ENCODE peak calls at places on chromosomes 11 and 22, in eight cellular contexts. A, N, V, J, P, I, G and M are unnamed samples.

GRCh38 chr22:27207907-27208306 is 550.5 kb downstream of the MIAT start:
- DNase-seq in N (peak), A (no peak), V (peak), J (peak), P (no peak), G (no peak), I (no peak), M (no peak)

GRCh38 chr11:123062892-123063395 is 1.0 kb upstream of the HSPA8 start:
- DNase-seq in I (no peak), P (peak), N (peak), G (peak), V (peak), J (no peak), A (no peak), M (no peak)

GRCh38 chr11:128532571-128533091 is 54.7 kb downstream of the ETS1 start:
- DNase-seq in I (no peak), P (no peak), A (no peak), V (no peak), N (no peak), J (no peak), G (no peak), M (no peak)

GRCh38 chr11:64999478-64999877 is 2.7 kb upstream of the BATF2 start:
- DNase-seq in N (no peak), G (no peak), P (no peak), V (no peak), A (no peak), I (no peak), J (no peak), M (no peak)

GRCh38 chr11:27621440-27622161 is 78.7 kb downstream of the BDNF start:
- DNase-seq in I (peak), A (no peak), P (no peak), V (peak), J (no peak), N (peak), G (peak), M (no peak)

GRCh38 chr11:15835705-15836411 is 520.5 kb downstream of the SOX6 start:
- DNase-seq in P (no peak), N (no peak), I (no peak), J (no peak), A (no peak), V (no peak), G (no peak), M (no peak)

GRCh38 chr11:96306933-96307747 is 35.9 kb downstream of the MAML2 start:
- DNase-seq in A (peak), P (no peak), I (peak), V (peak), G (peak), N (peak), J (peak), M (peak)

GRCh38 chr11:2917842-2918490 is 11.3 kb downstream of the PHLDA2 start:
- DNase-seq in G (no peak), P (no peak), V (no peak), N (no peak), A (no peak), I (no peak), J (no peak), M (no peak)

GRCh38 chr11:129930306-129930705 is 34.9 kb upstream of the NFRKB start:
- DNase-seq in A (peak), G (no peak), J (no peak), V (peak), P (no peak), I (no peak), N (peak), M (no peak)

GRCh38 chr11:17504330-17505107 is 27.9 kb upstream of the ABCC8 start:
- DNase-seq in A (peak), P (peak), G (peak), J (peak), V (peak), N (peak), I (peak), M (peak)

GRCh38 chr11:363948-364761 is 5.1 kb upstream of the B4GALNT4 start:
- DNase-seq in A (peak), P (peak), G (no peak), I (peak), V (no peak), J (no peak), N (no peak), M (peak)

GRCh38 chr11:64602466-64603070 is 11.5 kb downstream of the SLC22A12 start:
- DNase-seq in A (no peak), N (no peak), J (no peak), G (no peak), I (no peak), V (no peak), P (no peak), M (no peak)

GRCh38 chr11:79179087-79179486 is 261.7 kb downstream of the TENM4 start:
- DNase-seq in A (no peak), P (no peak), N (no peak), J (no peak), V (peak), G (no peak), I (no peak), M (no peak)

GRCh38 chr22:23090079-23090835 is 19.9 kb downstream of the GNAZ start:
- DNase-seq in V (no peak), A (no peak), G (no peak), N (no peak), I (no peak), P (no peak), J (no peak), M (no peak)

GRCh38 chr22:37209140-37209845 is 3.0 kb downstream of the SSTR3 start:
- DNase-seq in A (no peak), N (no peak), G (no peak), V (no peak), I (no peak), J (no peak), P (no peak), M (no peak)

GRCh38 chr11:77647906-77648305 is 10.3 kb upstream of the CLNS1A start:
- DNase-seq in V (no peak), I (no peak), G (peak), J (no peak), A (no peak), N (no peak), P (no peak), M (no peak)

GRCh38 chr11:129453293-129453721 is 77.7 kb downstream of the BARX2 start:
- DNase-seq in G (no peak), I (no peak), N (no peak), V (no peak), A (no peak), P (no peak), J (no peak), M (no peak)

GRCh38 chr11:33868646-33869461 is 23.0 kb downstream of the LMO2 start:
- DNase-seq in J (no peak), I (no peak), G (no peak), V (no peak), P (no peak), N (no peak), A (no peak), M (no peak)

GRCh38 chr11:7544021-7544420 is 30.2 kb downstream of the PPFIBP2 start:
- DNase-seq in J (no peak), N (no peak), A (no peak), G (no peak), V (no peak), I (no peak), P (no peak), M (no peak)

GRCh38 chr22:47045691-47046410 is 283.4 kb downstream of the TBC1D22A start:
- DNase-seq in J (no peak), P (no peak), V (no peak), I (no peak), A (no peak), G (no peak), N (no peak), M (no peak)

GRCh38 chr11:65066315-65066714 is 8.0 kb upstream of the NAALADL1 start:
- DNase-seq in V (no peak), N (no peak), G (no peak), J (no peak), P (no peak), A (no peak), I (no peak), M (no peak)

GRCh38 chr11:61027141-61027840 is 55.8 kb downstream of the CD6 start:
- DNase-seq in A (no peak), V (no peak), P (no peak), G (no peak), N (no peak), I (no peak), J (no peak), M (no peak)

GRCh38 chr11:34855021-34855753 is 61.0 kb downstream of the APIP start:
- DNase-seq in N (no peak), P (no peak), G (no peak), A (no peak), I (no peak), V (no peak), J (no peak), M (no peak)

GRCh38 chr11:126146454-126147192 is 64.8 kb downstream of the RPUSD4 start:
- DNase-seq in N (no peak), G (no peak), V (no peak), J (no peak), I (no peak), A (no peak), P (no peak), M (no peak)

GRCh38 chr11:128890543-128891409 is at the start of gene KCNJ5:
- DNase-seq in N (no peak), P (no peak), J (no peak), G (peak), I (peak), V (no peak), A (peak), M (no peak)

GRCh38 chr11:44943696-44944095 is 7.0 kb downstream of the TP53I11 start:
- DNase-seq in J (no peak), V (no peak), N (no peak), A (no peak), P (no peak), G (no peak), I (no peak), M (no peak)

GRCh38 chr11:134579709-134580634 is 167.9 kb upstream of the B3GAT1 start:
- DNase-seq in N (no peak), G (no peak), A (peak), J (no peak), V (no peak), I (no peak), P (no peak), M (no peak)

GRCh38 chr11:76005746-76006145 is 190.7 kb downstream of the UVRAG start:
- DNase-seq in P (no peak), V (no peak), N (peak), J (no peak), I (no peak), A (peak), G (no peak), M (no peak)

GRCh38 chr11:103618532-103618931 is 417.9 kb upstream of the DDI1 start:
- DNase-seq in N (peak), P (no peak), G (peak), I (peak), A (no peak), V (peak), J (peak), M (no peak)

GRCh38 chr11:2156416-2157182 is 4.4 kb downstream of the INS start:
- DNase-seq in V (peak), N (peak), P (peak), G (peak), A (peak), I (peak), J (peak), M (no peak)

GRCh38 chr22:22171357-22172218 is 73.0 kb upstream of the VPREB1 start:
- DNase-seq in P (peak), G (no peak), I (peak), J (no peak), A (peak), V (no peak), N (peak), M (no peak)

GRCh38 chr11:67248653-67249052 is 17.6 kb upstream of the GRK2 start:
- DNase-seq in V (no peak), G (peak), P (no peak), J (no peak), I (peak), A (peak), N (peak), M (no peak)

GRCh38 chr11:2928605-2929510 is at the start of gene PHLDA2:
- DNase-seq in I (peak), V (peak), J (peak), G (peak), A (peak), N (peak), P (peak), M (no peak)

GRCh38 chr11:129115652-129116585 is 76.2 kb downstream of the ARHGAP32 start:
- DNase-seq in I (peak), N (peak), A (peak), V (peak), J (peak), G (peak), P (no peak), M (no peak)

GRCh38 chr11:47355283-47356128 is 3.0 kb upstream of the MYBPC3 start:
- DNase-seq in P (peak), J (peak), V (peak), A (peak), N (peak), G (peak), I (peak), M (peak)

GRCh38 chr11:76459299-76459698 is 14.5 kb downstream of the EMSY start:
- DNase-seq in N (no peak), I (no peak), J (no peak), V (no peak), G (peak), P (no peak), A (peak), M (no peak)

GRCh38 chr22:47615051-47615450 is 852.6 kb downstream of the TBC1D22A start:
- DNase-seq in G (no peak), J (no peak), I (no peak), V (no peak), N (no peak), A (no peak), P (no peak), M (no peak)

GRCh38 chr11:110251837-110252236 is 44.6 kb downstream of the RDX start:
- DNase-seq in V (peak), J (peak), I (peak), P (no peak), N (peak), G (peak), A (peak), M (peak)

GRCh38 chr11:35210886-35211546 is 72.0 kb downstream of the CD44 start:
- DNase-seq in J (no peak), G (no peak), P (no peak), I (no peak), V (no peak), A (no peak), N (no peak), M (no peak)

DNA sequence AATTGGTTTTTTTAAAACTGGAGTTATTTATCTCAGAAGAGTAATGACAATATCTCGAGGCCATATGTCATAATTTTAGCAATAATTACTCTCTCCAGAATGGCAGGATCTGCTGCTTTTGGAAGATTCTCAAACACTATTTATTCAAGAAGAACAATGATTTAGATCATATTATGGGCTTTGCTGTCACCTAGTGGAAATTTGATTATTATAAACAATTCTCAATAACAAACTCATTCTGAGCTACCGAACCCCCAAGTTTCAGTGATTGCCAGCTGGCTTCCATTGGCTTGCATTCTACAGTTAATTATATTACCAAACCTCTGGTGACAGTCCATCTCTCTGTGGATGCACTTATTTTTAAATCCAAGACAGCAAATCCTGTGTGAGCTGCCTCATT is 27.9 kb upstream of the SLC36A4 start:
- DNase-seq in A (peak), P (peak), V (peak), N (peak), J (peak), G (peak), I (peak), M (no peak)
- TF ChIP-seq CTCF in A (peak), P (no peak), V (peak), N (peak), J (no peak), G (no peak), I (no peak), M (no peak)

GRCh38 chr22:20268350-20269012 is 363 bp upstream of the RTN4R start:
- DNase-seq in N (peak), A (peak), J (no peak), V (peak), P (peak), G (peak), I (peak), M (no peak)

GRCh38 chr22:20272174-20272573 is 4.1 kb upstream of the RTN4R start:
- DNase-seq in G (no peak), N (no peak), I (no peak), V (no peak), J (no peak), A (no peak), P (no peak), M (no peak)

GRCh38 chr22:20272700-20273099 is 4.6 kb upstream of the RTN4R start:
- DNase-seq in I (no peak), P (no peak), A (no peak), J (no peak), G (no peak), V (no peak), N (no peak), M (no peak)

GRCh38 chr22:20273720-20274119 is 5.6 kb upstream of the RTN4R start:
- DNase-seq in V (no peak), I (no peak), A (no peak), N (no peak), G (no peak), P (no peak), J (no peak), M (no peak)

DNA sequence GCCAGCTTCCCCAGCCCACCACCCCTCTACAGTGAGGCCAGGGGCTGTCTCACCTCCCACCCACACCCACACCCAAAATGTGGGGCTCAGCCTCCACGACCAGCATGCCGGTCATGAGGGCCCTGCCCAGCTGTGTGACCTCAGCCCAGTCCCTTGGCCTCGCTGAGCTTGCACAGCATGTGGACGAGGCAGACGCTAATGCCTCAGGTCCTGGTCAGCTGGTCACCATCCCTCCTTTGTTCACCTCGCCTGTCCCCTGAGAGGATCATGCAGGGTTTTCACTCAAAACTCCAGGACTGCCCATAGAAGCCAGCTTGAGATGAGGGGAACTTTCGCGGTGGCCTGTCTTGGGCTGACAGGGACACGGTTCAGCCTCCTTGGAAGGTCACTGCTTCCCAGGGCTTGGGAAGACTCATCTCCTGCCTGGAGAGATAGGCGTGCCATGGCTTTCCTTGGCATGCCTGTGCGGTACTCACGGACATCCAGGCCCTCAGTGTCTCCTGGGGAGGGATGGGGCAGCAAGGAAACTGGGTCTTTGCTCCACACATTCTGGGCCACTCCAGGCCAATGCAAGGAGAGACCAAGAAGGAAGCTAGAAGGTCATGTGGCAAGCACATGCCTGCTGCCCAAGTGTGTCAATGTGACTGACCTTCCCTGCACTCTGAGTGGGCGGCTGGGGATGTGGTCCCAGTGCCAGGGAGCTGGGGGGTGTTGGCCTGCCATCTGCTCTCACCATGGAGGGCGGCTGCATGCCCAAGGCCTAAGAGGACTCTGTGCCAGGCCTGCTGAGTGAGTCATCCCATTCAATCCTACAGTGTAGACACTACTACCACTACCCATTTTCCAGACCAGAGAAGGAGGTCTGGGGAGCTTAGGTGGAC is 3.2 kb upstream of the RTN4R start:
- DNase-seq in A (no peak), P (no peak), I (no peak), J (no peak), G (no peak), V (no peak), N (no peak), M (no peak)
- TF ChIP-seq CTCF in A (no peak), P (no peak), I (no peak), J (no peak), G (no peak), V (no peak), N (no peak), M (no peak)

DNA sequence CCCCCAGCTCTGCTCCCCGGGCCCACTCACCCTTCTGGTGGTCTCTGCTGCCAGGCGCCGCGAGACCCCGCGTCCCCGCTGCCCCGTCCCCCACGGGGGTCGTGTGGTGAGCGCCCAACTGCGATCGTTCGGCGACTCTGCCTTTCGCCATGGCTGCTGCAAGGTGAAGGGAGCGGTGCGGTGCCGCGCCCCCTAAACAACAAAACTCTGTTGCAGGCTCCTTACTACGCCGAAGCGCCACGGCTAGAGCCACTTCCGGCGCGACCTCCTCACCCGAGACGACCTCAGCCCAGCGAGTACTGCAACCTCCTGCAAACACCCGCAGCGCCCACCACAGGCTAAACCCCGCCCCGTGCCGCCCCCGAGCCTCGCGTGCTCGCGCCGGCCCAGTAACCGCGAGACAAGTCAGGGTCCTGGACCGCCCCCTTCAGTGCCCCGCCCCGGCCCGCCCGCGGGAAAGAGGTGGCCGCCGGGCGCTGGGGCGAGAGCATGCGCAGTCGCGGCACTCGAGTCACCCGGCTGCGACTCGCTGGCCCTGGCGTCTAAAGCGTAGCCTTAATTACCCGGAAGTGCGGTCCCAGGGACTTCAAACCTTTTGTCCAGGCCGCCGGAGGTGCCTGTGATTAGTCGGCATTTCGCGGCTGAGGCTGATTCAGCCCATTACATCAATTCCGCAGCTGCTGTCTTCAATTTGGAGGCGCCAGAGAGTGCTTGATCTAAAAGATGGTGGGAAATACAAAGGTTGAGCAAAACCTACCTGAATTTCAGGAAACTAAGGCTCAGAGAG is at the start of gene TMEM41B:
- DNase-seq in A (peak), N (peak), J (peak), V (peak), G (peak), I (peak), P (peak), M (peak)
- TF ChIP-seq CTCF in A (no peak), N (peak), J (peak), V (peak), G (peak), I (peak), P (no peak), M (no peak)

GRCh38 chr11:58059011-58059358 is 28.2 kb downstream of the OR6Q1 start:
- DNase-seq in N (peak), V (peak), A (peak), P (no peak), I (peak), J (peak), G (peak), M (no peak)

GRCh38 chr11:58060535-58060934 is 29.8 kb downstream of the OR6Q1 start:
- DNase-seq in N (no peak), I (no peak), A (no peak), V (no peak), G (no peak), P (no peak), J (no peak), M (no peak)

GRCh38 chr11:58061813-58062212 is 31.1 kb downstream of the OR6Q1 start:
- DNase-seq in J (peak), P (no peak), I (peak), A (peak), G (peak), N (no peak), V (peak), M (no peak)

GRCh38 chr11:58058276-58059010 is 27.7 kb downstream of the OR6Q1 start:
- DNase-seq in N (no peak), G (no peak), A (no peak), I (no peak), J (no peak), P (no peak), V (no peak), M (no peak)

GRCh38 chr11:58060939-58061672 is 30.4 kb downstream of the OR6Q1 start:
- DNase-seq in A (no peak), I (no peak), G (peak), J (no peak), N (no peak), V (peak), P (no peak), M (no peak)
- TF ChIP-seq CTCF in A (no peak), I (no peak), G (peak), J (peak), N (no peak), V (peak), P (no peak), M (no peak)